ENCODE peak calls at places on chromosomes 6 and 20, in four cellular contexts. One of them, this sample, is unnamed.
A peak's percentile ranks its signal among the peaks of the same experiment; 100 is the strongest.

GRCh38 chr6:163461696-163462095 is 47.2 kb downstream of the QKI start:
- DNase-seq in AG08396: no peak
- DNase-seq in amniotic stem cell: no peak
- DNase-seq in H7: no peak
- DNase-seq in this sample: no peak

GRCh38 chr6:31180500-31180899 is 10.0 kb upstream of the POU5F1 start:
- DNase-seq in amniotic stem cell: no peak
- DNase-seq in AG08396: peak; percentile 87
- DNase-seq in H7: peak; percentile 93
- DNase-seq in this sample: no peak

GRCh38 chr20:10177326-10177725 is 41.3 kb upstream of the SNAP25 start:
- DNase-seq in AG08396: no peak
- DNase-seq in H7: no peak
- DNase-seq in amniotic stem cell: no peak
- DNase-seq in this sample: no peak

GRCh38 chr20:20095114-20095872 is 43.0 kb downstream of the CFAP61 start:
- DNase-seq in H7: no peak
- DNase-seq in AG08396: no peak
- DNase-seq in amniotic stem cell: no peak
- DNase-seq in this sample: no peak

GRCh38 chr6:127201321-127201720 is 65.3 kb upstream of the RNF146 start:
- DNase-seq in AG08396: peak; percentile 39
- DNase-seq in amniotic stem cell: peak; percentile 37
- DNase-seq in H7: no peak
- DNase-seq in this sample: peak; percentile 71

GRCh38 chr6:168937061-168937460 is 316.6 kb downstream of the THBS2 start:
- DNase-seq in amniotic stem cell: peak; percentile 35
- DNase-seq in H7: no peak
- DNase-seq in AG08396: peak; percentile 61
- DNase-seq in this sample: peak; percentile 18

GRCh38 chr6:156794963-156795362 is 17.8 kb downstream of the ARID1B start:
- DNase-seq in H7: no peak
- DNase-seq in AG08396: no peak
- DNase-seq in amniotic stem cell: no peak
- DNase-seq in this sample: no peak

GRCh38 chr6:75563032-75563431 is 38.6 kb upstream of the SENP6 start:
- DNase-seq in AG08396: peak; percentile 30
- DNase-seq in amniotic stem cell: no peak
- DNase-seq in H7: peak; percentile 55
- DNase-seq in this sample: peak; percentile 18

GRCh38 chr6:119066426-119067001 is 11.9 kb downstream of the FAM184A start:
- DNase-seq in amniotic stem cell: no peak
- DNase-seq in H7: no peak
- DNase-seq in AG08396: no peak
- DNase-seq in this sample: no peak

GRCh38 chr6:34189806-34190503 is 44.1 kb upstream of the GRM4 start:
- DNase-seq in AG08396: peak; percentile 1
- DNase-seq in amniotic stem cell: no peak
- DNase-seq in H7: peak; percentile 13
- DNase-seq in this sample: no peak

GRCh38 chr6:25296980-25297379 is 17.8 kb downstream of the CARMIL1 start:
- DNase-seq in amniotic stem cell: no peak
- DNase-seq in AG08396: peak; percentile 22
- DNase-seq in H7: no peak
- DNase-seq in this sample: no peak

GRCh38 chr20:5767493-5768098 is 17.4 kb downstream of the SHLD1 start:
- DNase-seq in H7: no peak
- DNase-seq in amniotic stem cell: no peak
- DNase-seq in AG08396: no peak
- DNase-seq in this sample: no peak

GRCh38 chr20:32448306-32449056 is 90.3 kb downstream of the ASXL1 start:
- DNase-seq in amniotic stem cell: no peak
- DNase-seq in AG08396: no peak
- DNase-seq in H7: no peak
- DNase-seq in this sample: no peak

GRCh38 chr20:62285722-62286121 is 17.1 kb upstream of the ADRM1 start:
- DNase-seq in H7: no peak
- DNase-seq in AG08396: no peak
- DNase-seq in amniotic stem cell: no peak
- DNase-seq in this sample: no peak

GRCh38 chr6:135909737-135910387 is 58.4 kb downstream of the PDE7B start:
- DNase-seq in H7: peak; percentile 46
- DNase-seq in AG08396: peak; percentile 15
- DNase-seq in amniotic stem cell: no peak
- DNase-seq in this sample: peak; percentile 28

GRCh38 chr6:27867051-27867940 is 44.9 kb downstream of the OR2B2 start:
- DNase-seq in amniotic stem cell: peak; percentile 30
- DNase-seq in H7: peak; percentile 89
- DNase-seq in AG08396: peak; percentile 85
- DNase-seq in this sample: no peak

GRCh38 chr6:89385846-89386245 is 26.2 kb downstream of the RRAGD start:
- DNase-seq in amniotic stem cell: no peak
- DNase-seq in AG08396: no peak
- DNase-seq in H7: no peak
- DNase-seq in this sample: no peak

GRCh38 chr6:41191569-41191968 is 9.4 kb downstream of the TREML2 start:
- DNase-seq in AG08396: peak; percentile 56
- DNase-seq in H7: peak; percentile 90
- DNase-seq in amniotic stem cell: no peak
- DNase-seq in this sample: peak; percentile 28

GRCh38 chr20:36737183-36737499 is 8.7 kb downstream of the NDRG3 start:
- DNase-seq in AG08396: no peak
- DNase-seq in amniotic stem cell: no peak
- DNase-seq in H7: no peak
- DNase-seq in this sample: no peak

GRCh38 chr6:142332393-142333080 is 30.7 kb downstream of the ADGRG6 start:
- DNase-seq in amniotic stem cell: no peak
- DNase-seq in AG08396: no peak
- DNase-seq in H7: no peak
- DNase-seq in this sample: no peak

GRCh38 chr6:170366248-170366960 is 59.8 kb downstream of the FAM120B start:
- DNase-seq in H7: no peak
- DNase-seq in AG08396: no peak
- DNase-seq in amniotic stem cell: no peak
- DNase-seq in this sample: no peak

GRCh38 chr6:99912657-99913056 is 81.4 kb downstream of the MCHR2 start:
- DNase-seq in H7: no peak
- DNase-seq in amniotic stem cell: no peak
- DNase-seq in AG08396: no peak
- DNase-seq in this sample: no peak

GRCh38 chr6:85115876-85116275 is 334.0 kb upstream of the NT5E start:
- DNase-seq in AG08396: no peak
- DNase-seq in H7: no peak
- DNase-seq in amniotic stem cell: no peak
- DNase-seq in this sample: no peak

GRCh38 chr20:33399924-33400323 is 1.4 kb downstream of the CDK5RAP1 start:
- DNase-seq in amniotic stem cell: no peak
- DNase-seq in H7: no peak
- DNase-seq in AG08396: no peak
- DNase-seq in this sample: no peak

GRCh38 chr6:130019796-130020105 is 1.4 kb downstream of the L3MBTL3 start:
- DNase-seq in amniotic stem cell: no peak
- DNase-seq in H7: no peak
- DNase-seq in AG08396: peak; percentile 36
- DNase-seq in this sample: no peak

GRCh38 chr6:148263010-148263409 is 79.6 kb upstream of the SASH1 start:
- DNase-seq in amniotic stem cell: no peak
- DNase-seq in AG08396: no peak
- DNase-seq in H7: no peak
- DNase-seq in this sample: no peak

GRCh38 chr6:160177220-160177619 is 55.6 kb downstream of the SLC22A1 start:
- DNase-seq in H7: peak; percentile 27
- DNase-seq in AG08396: no peak
- DNase-seq in amniotic stem cell: no peak
- DNase-seq in this sample: no peak

GRCh38 chr6:10433322-10433721 is 18.4 kb upstream of the TFAP2A start:
- DNase-seq in amniotic stem cell: no peak
- DNase-seq in AG08396: no peak
- DNase-seq in H7: no peak
- DNase-seq in this sample: no peak

GRCh38 chr6:2194643-2195042 is 50.8 kb downstream of the GMDS start:
- DNase-seq in H7: no peak
- DNase-seq in AG08396: no peak
- DNase-seq in amniotic stem cell: no peak
- DNase-seq in this sample: peak; percentile 28

GRCh38 chr20:37627060-37627766 is 66.6 kb upstream of the CTNNBL1 start:
- DNase-seq in AG08396: peak; percentile 63
- DNase-seq in amniotic stem cell: no peak
- DNase-seq in H7: peak; percentile 74
- DNase-seq in this sample: peak; percentile 75

GRCh38 chr20:36017034-36017951 is 48.9 kb downstream of the CNBD2 start:
- DNase-seq in amniotic stem cell: peak; percentile 51
- DNase-seq in H7: no peak
- DNase-seq in AG08396: peak; percentile 65
- DNase-seq in this sample: peak; percentile 64

GRCh38 chr6:30067460-30068139 is 602 bp downstream of the PPP1R11 start:
- DNase-seq in AG08396: peak; percentile 80
- DNase-seq in H7: peak; percentile 91
- DNase-seq in amniotic stem cell: no peak
- DNase-seq in this sample: no peak

GRCh38 chr20:23074052-23074451 is 12.1 kb downstream of the CD93 start:
- DNase-seq in AG08396: no peak
- DNase-seq in H7: no peak
- DNase-seq in amniotic stem cell: no peak
- DNase-seq in this sample: no peak

GRCh38 chr20:45456632-45457031 is 12.9 kb upstream of the WFDC2 start:
- DNase-seq in AG08396: no peak
- DNase-seq in amniotic stem cell: no peak
- DNase-seq in H7: peak; percentile 57
- DNase-seq in this sample: no peak

GRCh38 chr20:34874094-34874654 is 1.5 kb upstream of the GGT7 start:
- DNase-seq in amniotic stem cell: peak; percentile 36
- DNase-seq in H7: peak; percentile 83
- DNase-seq in AG08396: peak; percentile 88
- DNase-seq in this sample: peak; percentile 90

GRCh38 chr20:62777528-62777830 is 18.8 kb upstream of the MRGBP start:
- DNase-seq in H7: no peak
- DNase-seq in AG08396: no peak
- DNase-seq in amniotic stem cell: no peak
- DNase-seq in this sample: no peak

GRCh38 chr20:1371235-1371782 is 21.5 kb downstream of the FKBP1A start:
- DNase-seq in H7: no peak
- DNase-seq in amniotic stem cell: no peak
- DNase-seq in AG08396: no peak
- DNase-seq in this sample: no peak

GRCh38 chr20:44075191-44075949 is 111.6 kb downstream of the JPH2 start:
- DNase-seq in AG08396: no peak
- DNase-seq in H7: no peak
- DNase-seq in amniotic stem cell: no peak
- DNase-seq in this sample: no peak

GRCh38 chr6:7106752-7107577 is 796 bp upstream of the RREB1 start:
- DNase-seq in H7: peak; percentile 80
- DNase-seq in AG08396: peak; percentile 46
- DNase-seq in amniotic stem cell: no peak
- DNase-seq in this sample: no peak

GRCh38 chr20:18007534-18008292 is 38.9 kb downstream of the MGME1 start:
- DNase-seq in amniotic stem cell: no peak
- DNase-seq in H7: no peak
- DNase-seq in AG08396: no peak
- DNase-seq in this sample: no peak